ENCODE peak calls at places on chromosomes 6 and 20, in seven cellular contexts. P, Q, L, Z, C, G and B are unnamed samples.
A peak's percentile ranks its signal among the peaks of the same experiment; 100 is the strongest.

GRCh38 chr6:101344885-101345284 is 48.6 kb upstream of the GRIK2 start:
- DNase-seq in Z (no peak), C (no peak), L (no peak), P (no peak), Q (no peak), G (no peak), B (no peak)

GRCh38 chr20:1393507-1393882 is 641 bp upstream of the FKBP1A start:
- DNase-seq in C (no peak), P (no peak), Z (no peak), Q (no peak), G (no peak), L (no peak), B (no peak)

GRCh38 chr20:1165521-1165920 is 19.3 kb downstream of the TMEM74B start:
- DNase-seq in P (no peak), L (no peak), Z (no peak), Q (no peak), C (no peak), G (no peak), B (no peak)

GRCh38 chr6:158564243-158565121 is 4.6 kb downstream of the TMEM181 start:
- DNase-seq in Q (no peak), Z (no peak), C (peak; percentile 30), L (no peak), P (no peak), G (no peak), B (no peak)

GRCh38 chr20:34567885-34568865 is 9.7 kb downstream of the MAP1LC3A start:
- DNase-seq in L (no peak), C (no peak), P (no peak), G (no peak), Z (no peak), Q (no peak), B (no peak)

GRCh38 chr20:5848711-5849505 is 98.7 kb downstream of the SHLD1 start:
- DNase-seq in C (no peak), P (no peak), G (no peak), Z (no peak), L (peak; percentile 75), Q (no peak), B (peak; percentile 72)

GRCh38 chr6:41370488-41371111 is 35.2 kb downstream of the NCR2 start:
- DNase-seq in C (no peak), L (no peak), P (no peak), Q (no peak), G (no peak), Z (no peak), B (no peak)

GRCh38 chr20:17024513-17025105 is 202.2 kb upstream of the PCSK2 start:
- DNase-seq in G (no peak), Q (no peak), C (no peak), L (peak; percentile 79), Z (no peak), P (no peak), B (no peak)

GRCh38 chr6:106125925-106126435 is 39.8 kb downstream of the PRDM1 start:
- DNase-seq in P (no peak), Q (peak; percentile 18), C (no peak), L (no peak), G (no peak), Z (no peak), B (peak; percentile 49)

GRCh38 chr6:41640436-41640835 is 2.2 kb downstream of the MDFI start:
- DNase-seq in P (no peak), Q (no peak), L (no peak), G (no peak), C (no peak), Z (no peak), B (no peak)

GRCh38 chr6:97654674-97655073 is 371.7 kb upstream of the MMS22L start:
- DNase-seq in Q (no peak), P (no peak), L (no peak), G (no peak), C (no peak), Z (no peak), B (no peak)

GRCh38 chr6:31776961-31777666 is at the start of gene VWA7:
- DNase-seq in Q (peak; percentile 75), G (peak; percentile 6), L (peak; percentile 70), P (peak; percentile 72), Z (no peak), C (peak; percentile 74), B (peak; percentile 97)

GRCh38 chr6:40877362-40877761 is 161.7 kb downstream of the UNC5CL start:
- DNase-seq in Z (no peak), Q (no peak), G (no peak), C (no peak), P (no peak), L (no peak), B (no peak)

GRCh38 chr6:54801669-54802068 is 44.9 kb upstream of the FAM83B start:
- DNase-seq in Z (no peak), Q (no peak), C (no peak), G (no peak), L (peak; percentile 93), P (no peak), B (peak; percentile 97)

GRCh38 chr6:88074791-88075190 is 27.1 kb downstream of the SPACA1 start:
- DNase-seq in Q (no peak), L (no peak), P (no peak), Z (no peak), G (no peak), C (no peak), B (no peak)

GRCh38 chr6:163554032-163554431 is 139.5 kb downstream of the QKI start:
- DNase-seq in C (no peak), G (no peak), P (no peak), L (no peak), Z (no peak), Q (no peak), B (no peak)

GRCh38 chr6:136792945-136793289 is 640 bp upstream of the MAP3K5 start:
- DNase-seq in Z (peak; percentile 35), Q (peak; percentile 90), G (peak; percentile 82), L (peak; percentile 85), C (peak; percentile 88), P (peak; percentile 83), B (peak; percentile 87)

GRCh38 chr6:136249336-136249735 is 775 bp downstream of the MTFR2 start:
- DNase-seq in Q (no peak), Z (no peak), C (no peak), P (no peak), G (no peak), L (peak; percentile 56), B (no peak)

GRCh38 chr6:30097902-30098606 is 14.8 kb downstream of the TRIM31 start:
- DNase-seq in P (no peak), Q (no peak), C (no peak), G (no peak), L (no peak), Z (no peak), B (no peak)